ENCODE peak calls at places on chromosomes 3 and 15, in four cellular contexts. One of them, this sample, is unnamed.

GRCh38 chr15:62440310-62440709 is 275.2 kb upstream of the C2CD4B start:
- DNase-seq in retina: peak; percentile 52
- DNase-seq in HS-5: no peak
- DNase-seq in ascending aorta: no peak
- DNase-seq in this sample: no peak

GRCh38 chr15:28944696-28945300 is 59.0 kb downstream of the APBA2 start:
- DNase-seq in retina: no peak
- DNase-seq in HS-5: no peak
- DNase-seq in ascending aorta: peak; percentile 51
- DNase-seq in this sample: no peak

GRCh38 chr15:30990036-30990435 is 1.4 kb downstream of the MTMR10 start:
- DNase-seq in retina: peak; percentile 14
- DNase-seq in HS-5: no peak
- DNase-seq in ascending aorta: no peak
- DNase-seq in this sample: no peak

GRCh38 chr15:92608866-92609700 is 46.5 kb downstream of the FAM174B start:
- DNase-seq in retina: no peak
- DNase-seq in HS-5: no peak
- DNase-seq in ascending aorta: no peak
- DNase-seq in this sample: no peak

GRCh38 chr3:133380481-133381225 is 19.2 kb upstream of the BFSP2 start:
- DNase-seq in retina: no peak
- DNase-seq in HS-5: no peak
- DNase-seq in ascending aorta: no peak
- DNase-seq in this sample: no peak

GRCh38 chr15:70504305-70504951 is 258.9 kb downstream of the UACA start:
- DNase-seq in retina: no peak
- DNase-seq in HS-5: no peak
- DNase-seq in ascending aorta: peak; percentile 85
- DNase-seq in this sample: no peak

GRCh38 chr3:186259612-186260383 is 102.2 kb downstream of the DGKG start:
- DNase-seq in retina: peak; percentile 78
- DNase-seq in HS-5: peak; percentile 78
- DNase-seq in ascending aorta: peak; percentile 74
- DNase-seq in this sample: no peak

GRCh38 chr3:4722103-4722502 is 229.0 kb downstream of the ITPR1 start:
- DNase-seq in retina: no peak
- DNase-seq in HS-5: peak; percentile 34
- DNase-seq in ascending aorta: no peak
- DNase-seq in this sample: peak; percentile 60

GRCh38 chr15:48177875-48178611 is at the start of gene MYEF2:
- DNase-seq in retina: peak; percentile 92
- DNase-seq in HS-5: no peak
- DNase-seq in ascending aorta: peak; percentile 84
- DNase-seq in this sample: peak; percentile 36

GRCh38 chr15:94734460-94734859 is 503.1 kb downstream of the MCTP2 start:
- DNase-seq in retina: no peak
- DNase-seq in HS-5: no peak
- DNase-seq in ascending aorta: no peak
- DNase-seq in this sample: no peak

GRCh38 chr15:70853855-70854668 is at the start of gene LARP6:
- DNase-seq in retina: peak; percentile 82
- DNase-seq in HS-5: no peak
- DNase-seq in ascending aorta: peak; percentile 78
- DNase-seq in this sample: no peak

GRCh38 chr3:23312866-23313265 is 109.7 kb downstream of the UBE2E2 start:
- DNase-seq in retina: no peak
- DNase-seq in HS-5: no peak
- DNase-seq in ascending aorta: no peak
- DNase-seq in this sample: no peak

GRCh38 chr3:59567656-59568055 is 517.8 kb upstream of the CFAP20DC start:
- DNase-seq in retina: no peak
- DNase-seq in HS-5: no peak
- DNase-seq in ascending aorta: no peak
- DNase-seq in this sample: no peak

GRCh38 chr15:84985158-84985557 is 3.5 kb downstream of the PDE8A start:
- DNase-seq in retina: no peak
- DNase-seq in HS-5: no peak
- DNase-seq in ascending aorta: no peak
- DNase-seq in this sample: no peak

GRCh38 chr15:89129123-89129815 is 41.0 kb downstream of the ABHD2 start:
- DNase-seq in retina: peak; percentile 29
- DNase-seq in HS-5: no peak
- DNase-seq in ascending aorta: no peak
- DNase-seq in this sample: no peak

GRCh38 chr3:30183421-30183820 is 423.0 kb upstream of the TGFBR2 start:
- DNase-seq in retina: no peak
- DNase-seq in HS-5: no peak
- DNase-seq in ascending aorta: no peak
- DNase-seq in this sample: no peak

GRCh38 chr3:49716691-49717538 is 2.6 kb downstream of the AMIGO3 start:
- DNase-seq in retina: no peak
- DNase-seq in HS-5: no peak
- DNase-seq in ascending aorta: peak; percentile 64
- DNase-seq in this sample: no peak

GRCh38 chr3:135994708-135995335 is 29.3 kb downstream of the PPP2R3A start:
- DNase-seq in retina: no peak
- DNase-seq in HS-5: no peak
- DNase-seq in ascending aorta: no peak
- DNase-seq in this sample: no peak

GRCh38 chr15:52295421-52295991 is at the start of gene MYO5C:
- DNase-seq in retina: peak; percentile 80
- DNase-seq in HS-5: no peak
- DNase-seq in ascending aorta: peak; percentile 70
- DNase-seq in this sample: no peak

GRCh38 chr3:56773588-56774330 is 28.0 kb downstream of the ARHGEF3 start:
- DNase-seq in retina: no peak
- DNase-seq in HS-5: no peak
- DNase-seq in ascending aorta: no peak
- DNase-seq in this sample: no peak